ENCODE peak calls at places on chromosome 9, in five cellular contexts. S, L, B, G and C are unnamed samples. For H3K4me1, the result is how much of the 10 kb centered on the place peaks cover.

GRCh38 chr9:108859459-108860114 is 2.5 kb upstream of the ACTL7A start:
- DNase-seq in S (no peak), L (no peak), B (no peak), G (no peak), C (no peak)

GRCh38 chr9:89593776-89594427 is 10.9 kb upstream of the GADD45G start:
- DNase-seq in S (peak), L (peak), B (peak), G (peak), C (peak)

GRCh38 chr9:83656032-83656680 is 33.2 kb downstream of the IDNK start:
- DNase-seq in S (no peak), L (no peak), B (no peak), G (no peak), C (no peak)

GRCh38 chr9:89483592-89484474 is 14.1 kb downstream of the SEMA4D start:
- DNase-seq in S (peak), L (no peak), B (no peak), G (peak), C (no peak)

GRCh38 chr9:38421498-38422211 is 2.6 kb downstream of the IGFBPL1 start:
- DNase-seq in S (no peak), L (no peak), B (no peak), G (no peak), C (peak)

GRCh38 chr9:101791533-101791932 is 53.1 kb upstream of the GRIN3A start:
- DNase-seq in S (no peak), L (no peak), B (no peak), G (no peak), C (no peak)

GRCh38 chr9:81461196-81461595 is 228.2 kb downstream of the TLE1 start:
- DNase-seq in S (no peak), L (no peak), B (no peak), G (no peak), C (no peak)

GRCh38 chr9:86575825-86576488 is 221.7 kb upstream of the TUT7 start:
- DNase-seq in S (no peak), L (peak), B (no peak), G (no peak), C (no peak)

GRCh38 chr9:125372441-125373226 is 111.0 kb downstream of the GAPVD1 start:
- DNase-seq in S (no peak), L (no peak), B (no peak), G (no peak), C (no peak)

GRCh38 chr9:4143951-4144717 is 155.7 kb downstream of the GLIS3 start:
- DNase-seq in S (no peak), L (no peak), B (no peak), G (no peak), C (no peak)

GRCh38 chr9:21796768-21797167 is 5.7 kb upstream of the MTAP start:
- DNase-seq in S (no peak), L (no peak), B (no peak), G (no peak), C (no peak)

GRCh38 chr9:128055222-128056040 is 11.7 kb downstream of the NAIF1 start:
- DNase-seq in S (no peak), L (peak), B (no peak), G (no peak), C (peak)

GRCh38 chr9:98248737-98249474 is 6.5 kb downstream of the TBC1D2 start:
- DNase-seq in S (no peak), L (peak), B (peak), G (no peak), C (no peak)

GRCh38 chr9:122846371-122847060 is 18.1 kb upstream of the PDCL start:
- DNase-seq in S (no peak), L (no peak), B (no peak), G (no peak), C (no peak)

GRCh38 chr9:121464968-121465367 is 34.7 kb downstream of the GGTA1 start:
- DNase-seq in S (no peak), L (no peak), B (no peak), G (no peak), C (no peak)

GRCh38 chr9:68851657-68852056 is 146.6 kb downstream of the PIP5K1B start:
- DNase-seq in S (no peak), L (no peak), B (no peak), G (no peak), C (no peak)

GRCh38 chr9:34578241-34579096 is 11.1 kb downstream of the CNTFR start:
- DNase-seq in S (no peak), L (no peak), B (no peak), G (no peak), C (peak)

GRCh38 chr9:129697111-129697955 is 31.9 kb downstream of the PRRX2 start:
- DNase-seq in S (peak), L (peak), B (no peak), G (no peak), C (peak)

GRCh38 chr9:113456235-113456634 is 7.3 kb upstream of the RGS3 start:
- DNase-seq in S (no peak), L (no peak), B (no peak), G (no peak), C (no peak)

GRCh38 chr9:33250458-33250995 is 10.6 kb downstream of the SPINK4 start:
- DNase-seq in S (no peak), L (no peak), B (no peak), G (no peak), C (peak)

GRCh38 chr9:89525673-89526374 is 27.9 kb upstream of the SEMA4D start:
- DNase-seq in S (no peak), L (no peak), B (no peak), G (no peak), C (no peak)

GRCh38 chr9:115689331-115689730 is 464.3 kb upstream of the PAPPA start:
- DNase-seq in S (no peak), L (no peak), B (no peak), G (no peak), C (no peak)
- H3K27ac ChIP-seq in S (no peak), L (no peak), B (no peak), G (no peak), C (no peak)

DNA sequence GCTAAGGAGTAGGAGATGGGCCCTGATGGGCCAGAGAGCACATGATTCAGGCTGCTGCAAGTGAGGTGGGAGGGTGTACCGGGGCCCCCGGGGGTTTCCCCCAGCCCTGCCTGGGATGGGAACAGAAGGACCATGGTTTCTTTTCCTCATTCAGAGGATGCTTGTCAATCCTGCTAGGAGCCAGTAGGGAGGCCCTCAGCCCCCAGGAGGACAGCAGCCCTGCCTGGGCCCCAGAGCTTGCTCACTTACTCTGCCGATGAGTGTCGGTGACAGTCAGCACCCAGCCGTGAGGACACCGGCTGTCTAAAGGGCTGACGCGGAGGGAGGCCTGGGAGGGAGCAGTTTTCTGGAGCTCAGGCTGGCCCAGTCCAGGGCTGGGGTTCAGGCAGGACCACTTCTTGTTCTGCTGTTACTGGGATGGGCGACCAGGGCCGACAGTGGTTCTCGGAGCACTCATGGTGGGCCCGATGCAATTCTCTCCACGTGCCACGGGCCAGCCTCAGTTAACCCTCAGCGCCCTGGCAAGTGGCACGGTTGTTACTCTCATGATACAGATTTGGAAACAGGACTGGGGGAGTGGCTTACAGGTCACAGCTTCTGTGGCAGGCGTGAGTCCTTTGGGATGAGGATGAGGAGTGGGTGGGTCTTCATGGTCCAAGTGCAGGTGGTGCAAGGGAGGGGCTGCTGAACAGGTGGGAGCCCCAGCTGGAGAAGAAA is 1.8 kb downstream of the ARRDC1 start:
- DNase-seq in S (no peak), L (no peak), B (no peak), G (no peak), C (no peak)
- H3K4me3 ChIP-seq in S (peak), L (peak), B (no peak), G (peak), C (no peak)

DNA sequence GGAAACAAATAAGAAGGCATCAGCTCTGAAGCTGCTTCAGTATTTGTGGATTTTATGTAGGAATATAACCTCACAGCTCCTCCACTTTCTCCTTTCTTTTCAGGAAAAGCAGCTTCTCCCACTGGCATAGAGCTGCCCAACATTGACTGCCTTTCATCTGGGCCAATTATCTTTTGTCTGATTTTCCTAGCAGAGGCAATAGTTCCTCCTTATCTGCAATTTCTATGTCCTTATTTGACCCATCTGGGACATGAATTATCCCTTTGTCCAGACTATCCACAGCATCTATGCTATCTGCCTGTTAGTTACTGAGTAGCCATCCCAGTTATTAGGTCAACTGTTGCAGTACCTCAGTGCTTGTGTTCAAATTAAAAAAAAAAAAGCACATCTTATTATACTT is 1671.2 kb upstream of the ACO1 start:
- DNase-seq in S (no peak), L (no peak), B (no peak), G (no peak), C (no peak)
- H3K4me1 ChIP-seq in S (under half), L (under half), B (under half), G (under half), C (under half)

DNA sequence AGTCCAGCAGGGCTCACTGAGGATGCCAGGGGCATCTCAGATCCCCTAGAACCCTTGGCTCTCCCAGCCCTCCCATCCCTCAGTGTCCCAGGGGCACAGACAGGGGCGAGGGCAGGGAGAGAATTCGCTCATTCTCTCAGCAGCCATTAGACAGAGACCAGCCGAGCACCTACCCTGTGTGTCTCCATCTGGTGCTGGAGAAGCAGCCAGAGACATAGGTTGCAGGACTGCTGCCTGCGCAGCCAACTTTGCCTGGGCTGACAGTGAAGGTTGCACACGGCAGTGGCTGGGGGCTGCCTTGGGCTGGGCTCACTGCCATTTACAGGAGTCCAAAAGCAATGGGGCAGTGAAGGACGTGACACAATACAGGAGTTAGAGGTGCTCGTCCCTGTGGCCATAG is 60.9 kb downstream of the OLFM1 start:
- DNase-seq in S (no peak), L (no peak), B (no peak), G (no peak), C (no peak)
- H3K27ac ChIP-seq in S (no peak), L (no peak), B (no peak), G (no peak), C (no peak)

GRCh38 chr9:124216474-124217176 is 41.1 kb upstream of the NEK6 start:
- DNase-seq in S (peak), L (peak), B (no peak), G (peak), C (no peak)
- H3K4me3 ChIP-seq in S (peak), L (no peak), B (no peak), G (no peak), C (no peak)

GRCh38 chr9:134358968-134359319 is 32.7 kb downstream of the RXRA start:
- DNase-seq in S (no peak), L (no peak), B (no peak), G (no peak), C (no peak)

GRCh38 chr9:134360180-134360759 is 34.0 kb downstream of the RXRA start:
- DNase-seq in S (no peak), L (no peak), B (no peak), G (no peak), C (no peak)

GRCh38 chr9:134358026-134358967 is 32.0 kb downstream of the RXRA start:
- DNase-seq in S (no peak), L (peak), B (no peak), G (no peak), C (peak)

GRCh38 chr9:134360897-134361296 is 34.6 kb downstream of the RXRA start:
- DNase-seq in S (no peak), L (peak), B (no peak), G (no peak), C (peak)

GRCh38 chr9:134359493-134360179 is 33.4 kb downstream of the RXRA start:
- DNase-seq in S (no peak), L (no peak), B (no peak), G (no peak), C (no peak)
- H3K4me1 ChIP-seq in S (under half), L (half or more), B (under half), G (under half), C (under half)

DNA sequence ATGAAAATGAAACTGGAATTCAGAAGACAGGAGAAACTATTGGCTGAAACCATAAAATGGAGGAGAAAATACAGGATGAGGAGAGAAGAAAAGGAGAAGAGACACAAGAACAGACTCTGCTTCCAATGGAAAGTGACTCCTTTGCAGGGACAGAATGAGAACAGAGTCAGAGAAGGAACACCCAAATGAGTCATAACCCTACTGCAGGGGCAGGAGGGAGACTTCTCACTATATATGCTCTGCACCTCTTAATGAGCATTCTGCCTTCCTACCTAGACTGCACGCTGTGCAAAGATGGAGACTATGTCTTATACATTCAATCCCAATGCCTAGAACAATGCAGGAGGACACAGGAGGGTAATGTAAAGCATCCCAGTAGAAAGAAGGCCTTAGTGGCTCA is 2.1 kb downstream of the SAXO1 start:
- DNase-seq in S (no peak), L (no peak), B (no peak), G (no peak), C (no peak)
- H3K27ac ChIP-seq in S (no peak), L (no peak), B (no peak), G (no peak), C (no peak)